ENCODE peak calls at places on chromosomes 3 and 15, in eight cellular contexts. U is uterus, D is tibial artery, Y is heart right ventricle, F is kidney, W is fibroblast of lung, E is ovary, K is upper lobe of right lung. B is an unnamed sample. For H3K4me1, the result is how much of the 10 kb centered on the place peaks cover.

GRCh38 chr3:6542795-6543194 is 318.1 kb upstream of the GRM7 start:
- DNase-seq in U (no peak), D (no peak), Y (no peak), F (no peak), W (no peak), E (no peak), K (no peak), B (no peak)

GRCh38 chr15:38996111-38996541 is 431.5 kb upstream of the RASGRP1 start:
- DNase-seq in U (no peak), D (no peak), Y (no peak), F (no peak), W (peak), E (no peak), K (no peak), B (no peak)

GRCh38 chr15:55789066-55789660 is 46.2 kb upstream of the PRTG start:
- DNase-seq in U (no peak), D (no peak), Y (peak), F (no peak), W (no peak), E (no peak), K (no peak), B (peak)

GRCh38 chr15:82936966-82937647 is 15.4 kb downstream of the HOMER2 start:
- DNase-seq in U (no peak), D (no peak), Y (no peak), F (no peak), W (no peak), E (no peak), K (no peak), B (no peak)

GRCh38 chr15:62503451-62503850 is 338.4 kb upstream of the C2CD4B start:
- DNase-seq in U (no peak), D (no peak), Y (no peak), F (no peak), W (no peak), E (no peak), K (no peak), B (no peak)

GRCh38 chr15:59138243-59138642 is 33.3 kb downstream of the CCNB2 start:
- DNase-seq in U (peak), D (no peak), Y (peak), F (no peak), W (peak), E (no peak), K (peak), B (peak)

GRCh38 chr3:11699083-11699427 is 55.3 kb upstream of the VGLL4 start:
- DNase-seq in U (no peak), D (no peak), Y (no peak), F (no peak), W (peak), E (no peak), K (no peak), B (no peak)

GRCh38 chr15:89330119-89330518 is 4.5 kb downstream of the POLG start:
- DNase-seq in U (no peak), D (peak), Y (no peak), F (no peak), W (no peak), E (no peak), K (no peak), B (no peak)

GRCh38 chr15:83708328-83708727 is 54.4 kb downstream of the ADAMTSL3 start:
- DNase-seq in U (no peak), D (no peak), Y (no peak), F (no peak), W (no peak), E (no peak), K (no peak), B (no peak)

GRCh38 chr15:95287774-95288173 is 1042.7 kb upstream of the NR2F2 start:
- DNase-seq in U (no peak), D (no peak), Y (no peak), F (no peak), W (peak), E (peak), K (no peak), B (no peak)

GRCh38 chr3:168088106-168088722 is 7.5 kb downstream of the GOLIM4 start:
- DNase-seq in U (no peak), D (no peak), Y (no peak), F (no peak), W (no peak), E (no peak), K (no peak), B (no peak)

GRCh38 chr3:28252016-28252415 is 10.6 kb downstream of the CMC1 start:
- DNase-seq in U (no peak), D (no peak), Y (no peak), F (no peak), W (no peak), E (no peak), K (no peak), B (no peak)

GRCh38 chr15:44501768-44502366 is 35.1 kb upstream of the EIF3J start:
- DNase-seq in U (no peak), D (no peak), Y (no peak), F (no peak), W (peak), E (no peak), K (no peak), B (no peak)

GRCh38 chr3:140021269-140021668 is 86.3 kb downstream of the CLSTN2 start:
- DNase-seq in U (no peak), D (no peak), Y (no peak), F (no peak), W (no peak), E (no peak), K (no peak), B (no peak)

GRCh38 chr3:70531838-70532489 is 219.5 kb upstream of the MDFIC2 start:
- DNase-seq in U (no peak), D (no peak), Y (no peak), F (no peak), W (no peak), E (no peak), K (no peak), B (no peak)

GRCh38 chr3:71066849-71067261 is 516.7 kb downstream of the FOXP1 start:
- DNase-seq in U (no peak), D (no peak), Y (no peak), F (peak), W (peak), E (no peak), K (no peak), B (peak)

GRCh38 chr15:84681822-84682221 is 23.8 kb upstream of the NMB start:
- DNase-seq in U (no peak), D (no peak), Y (no peak), F (no peak), W (no peak), E (no peak), K (no peak), B (no peak)

GRCh38 chr3:138187296-138188012 is at the start of gene ARMC8:
- DNase-seq in U (peak), D (peak), Y (peak), F (peak), W (peak), E (peak), K (peak), B (no peak)

GRCh38 chr3:127427666-127428065 is 139.8 kb upstream of the PRR20G start:
- DNase-seq in U (no peak), D (peak), Y (no peak), F (peak), W (no peak), E (peak), K (no peak), B (peak)

GRCh38 chr15:71784719-71785118 is 25.6 kb upstream of the NR2E3 start:
- DNase-seq in U (no peak), D (peak), Y (no peak), F (no peak), W (no peak), E (no peak), K (no peak), B (no peak)

GRCh38 chr3:45712434-45713110 is 23.4 kb downstream of the SACM1L start:
- DNase-seq in U (no peak), D (no peak), Y (no peak), F (no peak), W (no peak), E (no peak), K (no peak), B (no peak)

GRCh38 chr3:141093397-141093796 is 42.2 kb downstream of the SPSB4 start:
- DNase-seq in U (no peak), D (no peak), Y (no peak), F (no peak), W (no peak), E (no peak), K (no peak), B (no peak)

GRCh38 chr15:77420610-77421369 is at the start of gene HMG20A:
- DNase-seq in U (peak), D (peak), Y (peak), F (peak), W (peak), E (peak), K (peak), B (peak)

GRCh38 chr3:179272385-179272784 is 21.5 kb upstream of the KCNMB3 start:
- DNase-seq in U (no peak), D (no peak), Y (no peak), F (no peak), W (peak), E (no peak), K (no peak), B (peak)

GRCh38 chr3:69368129-69368741 is 17.7 kb downstream of the FRMD4B start:
- DNase-seq in U (no peak), D (no peak), Y (no peak), F (no peak), W (no peak), E (no peak), K (no peak), B (peak)

GRCh38 chr3:53696401-53697172 is 149.6 kb downstream of the CHDH start:
- DNase-seq in U (no peak), D (no peak), Y (no peak), F (no peak), W (peak), E (no peak), K (no peak), B (no peak)

GRCh38 chr3:147356909-147357733 is 49.2 kb downstream of the ZIC4 start:
- DNase-seq in U (no peak), D (no peak), Y (no peak), F (no peak), W (no peak), E (no peak), K (no peak), B (no peak)
- TF ChIP-seq CTCF in U (no peak), D (no peak), Y (no peak), F (no peak), W (no peak), E (no peak), K (no peak), B (no peak)

GRCh38 chr3:159841766-159842165 is 146.9 kb upstream of the IL12A start:
- DNase-seq in U (no peak), D (no peak), Y (no peak), F (no peak), W (no peak), E (no peak), K (no peak), B (no peak)
- H3K4me1 ChIP-seq in U (under half), D (under half), Y (half or more), F (under half), W (under half), E (under half), K (under half), B (under half)

DNA sequence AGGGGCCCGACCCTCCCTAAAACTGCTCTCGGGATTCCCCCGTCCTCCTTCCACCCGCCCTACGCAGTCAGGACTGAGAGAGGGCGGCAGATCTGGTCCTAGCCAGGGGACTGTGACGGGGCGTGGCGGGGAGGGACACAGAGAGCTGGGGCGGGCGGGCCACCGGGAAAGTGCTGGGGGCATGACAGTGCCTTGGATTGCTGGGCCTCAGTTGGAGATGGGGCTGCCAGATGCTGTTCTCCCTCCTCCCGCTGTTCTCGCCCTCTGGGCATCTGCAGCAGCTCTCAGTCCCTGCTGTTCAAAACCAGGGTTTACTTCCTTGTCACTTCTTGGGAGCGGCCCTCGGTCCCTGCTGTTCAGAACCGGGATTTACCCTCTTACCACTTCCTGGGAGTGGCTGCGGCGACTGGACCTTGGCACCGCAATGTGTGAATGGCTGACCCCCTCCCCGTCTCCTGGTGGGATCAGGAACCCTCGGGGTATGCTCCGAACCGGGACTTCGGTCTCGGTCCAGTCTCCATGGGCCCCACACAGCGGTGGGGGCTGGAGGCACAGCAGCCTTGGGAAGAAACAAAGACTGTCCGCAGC is 1.8 kb upstream of the RPP25 start:
- DNase-seq in U (no peak), D (peak), Y (peak), F (peak), W (no peak), E (no peak), K (peak), B (no peak)
- TF ChIP-seq CTCF in U (peak), D (peak), Y (peak), F (peak), W (peak), E (peak), K (peak), B (no peak)

GRCh38 chr3:52683611-52684010 is 2.1 kb downstream of the PBRM1 start:
- DNase-seq in U (no peak), D (peak), Y (peak), F (peak), W (peak), E (no peak), K (peak), B (no peak)
- H3K4me1 ChIP-seq in U (under half), D (under half), Y (under half), F (under half), W (under half), E (under half), K (under half), B (under half)

GRCh38 chr3:9111349-9112265 is 137.8 kb downstream of the SRGAP3 start:
- DNase-seq in U (peak), D (peak), Y (peak), F (no peak), W (no peak), E (peak), K (no peak), B (no peak)
- TF ChIP-seq CTCF in U (peak), D (peak), Y (no peak), F (no peak), W (no peak), E (no peak), K (peak), B (no peak)

DNA sequence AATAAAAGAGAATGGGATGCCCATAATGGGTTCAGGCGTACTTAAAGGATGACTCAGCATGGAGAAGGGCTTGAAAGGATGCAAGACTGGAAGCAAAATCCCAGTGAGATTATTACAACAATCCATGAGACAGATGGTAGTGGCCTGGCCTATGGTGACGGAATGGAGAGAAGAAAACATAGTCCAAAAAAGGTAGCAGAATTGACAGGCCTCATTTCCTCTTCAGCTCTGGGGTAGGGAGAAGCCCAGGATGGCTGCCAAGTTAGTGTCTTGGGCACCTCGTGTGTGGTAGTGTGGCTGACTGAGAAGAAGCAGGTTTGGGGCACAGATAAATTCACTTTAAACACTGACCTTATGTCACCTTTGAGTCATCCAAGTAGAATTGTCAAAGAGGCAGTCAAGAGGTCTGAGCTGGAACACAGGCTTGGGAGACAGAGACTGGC is 18.1 kb downstream of the MB21D2 start:
- DNase-seq in U (no peak), D (no peak), Y (no peak), F (no peak), W (peak), E (no peak), K (no peak), B (no peak)
- H3K4me1 ChIP-seq in U (under half), D (under half), Y (under half), F (under half), W (under half), E (under half), K (under half), B (under half)

B was measured in CD8-positive, alpha-beta T cell.